ENCODE peak calls at places on chromosomes 6 and 20, in four cellular contexts. E is AG04449, N is cardiac muscle cell, Y is cardiac fibroblast. V is an unnamed sample.

GRCh38 chr20:6828794-6829423 is 61.4 kb downstream of the BMP2 start:
- DNase-seq in E (no peak), N (peak), Y (peak), V (peak)

GRCh38 chr6:53302678-53303360 is 45.9 kb downstream of the ELOVL5 start:
- DNase-seq in E (no peak), N (peak), Y (peak), V (peak)

GRCh38 chr6:15498640-15499039 is 164.2 kb downstream of the DTNBP1 start:
- DNase-seq in E (no peak), N (no peak), Y (peak), V (no peak)

GRCh38 chr6:108027594-108027993 is 46.9 kb downstream of the OSTM1 start:
- DNase-seq in E (no peak), N (peak), Y (peak), V (no peak)

GRCh38 chr6:35391240-35391968 is 49.0 kb downstream of the PPARD start:
- DNase-seq in E (peak), N (peak), Y (peak), V (peak)

GRCh38 chr6:146901940-146902816 is 302.0 kb upstream of the STXBP5 start:
- DNase-seq in E (no peak), N (peak), Y (peak), V (no peak)

GRCh38 chr6:41135062-41135832 is 18.9 kb downstream of the TREML1 start:
- DNase-seq in E (no peak), N (no peak), Y (no peak), V (no peak)

GRCh38 chr20:51916244-51916643 is 113.9 kb upstream of the SALL4 start:
- DNase-seq in E (no peak), N (no peak), Y (no peak), V (no peak)

GRCh38 chr6:139663996-139664395 is 289.5 kb upstream of the CITED2 start:
- DNase-seq in E (no peak), N (no peak), Y (no peak), V (no peak)

GRCh38 chr6:135657207-135657606 is 159.7 kb upstream of the AHI1 start:
- DNase-seq in E (no peak), N (no peak), Y (no peak), V (no peak)

GRCh38 chr6:52526634-52527033 is 50.2 kb downstream of the TRAM2 start:
- DNase-seq in E (no peak), N (no peak), Y (peak), V (no peak)

GRCh38 chr6:21874372-21874771 is 280.8 kb downstream of the SOX4 start:
- DNase-seq in E (no peak), N (no peak), Y (no peak), V (no peak)

GRCh38 chr6:153852481-153852880 is 186.6 kb upstream of the OPRM1 start:
- DNase-seq in E (no peak), N (peak), Y (no peak), V (no peak)

GRCh38 chr6:149362289-149362688 is 37.8 kb upstream of the SUMO4 start:
- DNase-seq in E (no peak), N (no peak), Y (peak), V (no peak)

GRCh38 chr6:42200035-42200434 is 5.3 kb upstream of the GUCA1B start:
- DNase-seq in E (peak), N (peak), Y (peak), V (peak)

GRCh38 chr6:41954668-41955067 is 13.1 kb upstream of the CCND3 start:
- DNase-seq in E (no peak), N (no peak), Y (no peak), V (no peak)

GRCh38 chr20:41249371-41249770 is 68.2 kb downstream of the ZHX3 start:
- DNase-seq in E (peak), N (peak), Y (peak), V (peak)

GRCh38 chr6:111725446-111726112 is 119.9 kb upstream of the TRAF3IP2 start:
- DNase-seq in E (no peak), N (no peak), Y (no peak), V (no peak)

GRCh38 chr20:21693322-21693721 is 12.1 kb upstream of the PAX1 start:
- DNase-seq in E (no peak), N (no peak), Y (no peak), V (no peak)

GRCh38 chr6:21277601-21278043 is 315.9 kb upstream of the SOX4 start:
- DNase-seq in E (no peak), N (no peak), Y (no peak), V (no peak)

GRCh38 chr6:55293116-55293515 is 34.2 kb upstream of the GFRAL start:
- DNase-seq in E (no peak), N (peak), Y (peak), V (no peak)

GRCh38 chr6:150327117-150327774 is 41.6 kb upstream of the IYD start:
- DNase-seq in E (no peak), N (no peak), Y (no peak), V (no peak)

GRCh38 chr6:150503586-150504339 is 95.9 kb upstream of the PLEKHG1 start:
- DNase-seq in E (no peak), N (no peak), Y (no peak), V (no peak)

GRCh38 chr6:89199571-89199970 is 17.6 kb downstream of the GABRR1 start:
- DNase-seq in E (no peak), N (no peak), Y (no peak), V (no peak)
- TF ChIP-seq CTCF in E (no peak), N (no peak), Y (no peak), V (no peak)

GRCh38 chr20:49821850-49822249 is 9.2 kb downstream of the SLC9A8 start:
- DNase-seq in E (no peak), N (peak), Y (peak), V (no peak)
- TF ChIP-seq CTCF in E (peak), N (peak), Y (peak), V (peak)

GRCh38 chr6:11214911-11215310 is 17.6 kb downstream of the NEDD9 start:
- DNase-seq in E (no peak), N (no peak), Y (no peak), V (no peak)

GRCh38 chr6:11213305-11214106 is 19.0 kb downstream of the NEDD9 start:
- DNase-seq in E (no peak), N (peak), Y (peak), V (no peak)

GRCh38 chr6:11212625-11213024 is 19.8 kb downstream of the NEDD9 start:
- DNase-seq in E (no peak), N (peak), Y (peak), V (no peak)

GRCh38 chr6:11215773-11216172 is 16.7 kb downstream of the NEDD9 start:
- DNase-seq in E (no peak), N (no peak), Y (peak), V (no peak)

GRCh38 chr6:11214438-11214837 is 18.0 kb downstream of the NEDD9 start:
- DNase-seq in E (no peak), N (no peak), Y (no peak), V (no peak)
- TF ChIP-seq CTCF in E (no peak), N (no peak), Y (no peak), V (no peak)

GRCh38 chr20:3781153-3781910 is at the start of gene SPEF1:
- DNase-seq in E (peak), N (peak), Y (peak), V (peak)
- TF ChIP-seq CTCF in E (peak), N (peak), Y (peak), V (peak)

DNA sequence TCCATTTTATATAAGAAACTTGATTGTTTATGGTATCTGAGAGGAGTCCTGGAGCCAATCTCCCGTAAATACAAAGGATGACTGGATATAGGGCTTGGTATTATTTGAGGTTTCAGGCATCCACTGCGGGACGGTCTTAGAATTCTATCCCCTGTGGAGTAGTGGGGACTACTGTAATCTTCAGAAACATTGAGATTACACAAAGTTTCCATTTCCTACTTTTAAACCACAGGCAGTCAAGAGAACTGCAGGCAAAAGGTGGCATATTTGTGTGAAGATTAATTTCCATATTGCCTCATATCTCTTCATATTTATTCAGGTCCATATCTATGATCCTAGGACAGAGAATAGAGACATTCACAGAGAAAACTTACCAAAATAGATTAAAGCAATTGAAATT is 586.2 kb downstream of the PHF3 start:
- DNase-seq in E (no peak), N (peak), Y (peak), V (no peak)
- TF ChIP-seq CTCF in E (no peak), N (no peak), Y (no peak), V (no peak)

GRCh38 chr20:4592316-4593148 is 129.2 kb upstream of the PRND start:
- DNase-seq in E (no peak), N (peak), Y (peak), V (no peak)
- TF ChIP-seq CTCF in E (peak), N (peak), Y (peak), V (peak)